ENCODE peak calls at places on chromosomes 6 and 20, in four cellular contexts. One of them, this sample, is unnamed.

GRCh38 chr6:42010185-42010872 is 40.0 kb upstream of the TAF8 start:
- DNase-seq in neural progenitor cell: peak
- DNase-seq in A549: no peak
- DNase-seq in choroid plexus epithelial cell: no peak
- DNase-seq in this sample: peak

GRCh38 chr20:60977896-60978295 is 274.2 kb upstream of the CDH4 start:
- DNase-seq in neural progenitor cell: no peak
- DNase-seq in choroid plexus epithelial cell: no peak
- DNase-seq in A549: no peak
- DNase-seq in this sample: no peak

GRCh38 chr6:133746417-133746770 is 142.5 kb upstream of the TCF21 start:
- DNase-seq in A549: no peak
- DNase-seq in neural progenitor cell: no peak
- DNase-seq in choroid plexus epithelial cell: no peak
- DNase-seq in this sample: no peak

GRCh38 chr6:85580878-85581267 is 12.8 kb downstream of the SNX14 start:
- DNase-seq in choroid plexus epithelial cell: peak
- DNase-seq in neural progenitor cell: no peak
- DNase-seq in A549: no peak
- DNase-seq in this sample: no peak

GRCh38 chr6:142802124-142802523 is 142.9 kb downstream of the HIVEP2 start:
- DNase-seq in A549: peak
- DNase-seq in choroid plexus epithelial cell: peak
- DNase-seq in neural progenitor cell: no peak
- DNase-seq in this sample: no peak

GRCh38 chr6:93142382-93142781 is 277.0 kb downstream of the EPHA7 start:
- DNase-seq in choroid plexus epithelial cell: no peak
- DNase-seq in A549: no peak
- DNase-seq in neural progenitor cell: no peak
- DNase-seq in this sample: no peak

GRCh38 chr6:13814176-13814937 is at the start of gene MCUR1:
- DNase-seq in choroid plexus epithelial cell: peak
- DNase-seq in A549: peak
- DNase-seq in neural progenitor cell: peak
- DNase-seq in this sample: peak

GRCh38 chr6:122381494-122382083 is 17.9 kb upstream of the HSF2 start:
- DNase-seq in A549: peak
- DNase-seq in choroid plexus epithelial cell: peak
- DNase-seq in neural progenitor cell: peak
- DNase-seq in this sample: peak

GRCh38 chr6:7267521-7268091 is 45.4 kb downstream of the SSR1 start:
- DNase-seq in A549: peak
- DNase-seq in neural progenitor cell: no peak
- DNase-seq in choroid plexus epithelial cell: peak
- DNase-seq in this sample: no peak

GRCh38 chr6:17986656-17987575 is 519 bp downstream of the KIF13A start:
- DNase-seq in choroid plexus epithelial cell: peak
- DNase-seq in neural progenitor cell: peak
- DNase-seq in A549: peak
- DNase-seq in this sample: peak

GRCh38 chr6:30238178-30238795 is 25.1 kb upstream of the TRIM26 start:
- DNase-seq in choroid plexus epithelial cell: peak
- DNase-seq in A549: peak
- DNase-seq in neural progenitor cell: peak
- DNase-seq in this sample: no peak

This sample was measured in HAP-1.